ENCODE peak calls at places on chromosomes 3 and 15, in five cellular contexts. Q, V, W, N and E are unnamed samples.

GRCh38 chr3:119637679-119638525 is 22.5 kb downstream of the POPDC2 start:
- DNase-seq in W (peak; percentile 83), V (peak; percentile 98), N (no peak), Q (peak; percentile 79), E (peak; percentile 69)

GRCh38 chr3:133864616-133865015 is 31.1 kb downstream of the RAB6B start:
- DNase-seq in N (no peak), Q (no peak), W (no peak), V (no peak), E (no peak)

GRCh38 chr3:43994594-43995077 is 247.1 kb upstream of the TOPAZ1 start:
- DNase-seq in N (no peak), V (no peak), Q (no peak), W (no peak), E (no peak)

GRCh38 chr3:137764001-137764433 is at the start of gene SOX14:
- DNase-seq in V (no peak), Q (no peak), W (no peak), N (peak; percentile 29), E (no peak)

GRCh38 chr3:104916971-104917370 is 449.7 kb upstream of the ALCAM start:
- DNase-seq in V (no peak), W (no peak), N (no peak), Q (peak; percentile 17), E (no peak)

GRCh38 chr3:149343951-149344350 is 10.5 kb upstream of the TM4SF18 start:
- DNase-seq in N (no peak), Q (no peak), W (no peak), V (peak; percentile 52), E (peak; percentile 22)

GRCh38 chr3:129599607-129600006 is 6.9 kb downstream of the PLXND1 start:
- DNase-seq in V (peak; percentile 93), W (peak; percentile 80), N (no peak), Q (no peak), E (no peak)

GRCh38 chr15:84749111-84749991 is 959 bp downstream of the ZNF592 start:
- DNase-seq in N (peak; percentile 70), V (peak; percentile 30), W (peak; percentile 18), Q (no peak), E (no peak)

GRCh38 chr3:180529778-180530177 is 72.2 kb upstream of the TTC14 start:
- DNase-seq in Q (no peak), W (no peak), V (no peak), N (no peak), E (no peak)